ENCODE peak calls at places on chromosomes 16 and 17, in seven cellular contexts. One of them, this sample, is unnamed.

GRCh38 chr16:86430814-86431213 is 79.5 kb upstream of the FOXF1 start:
- DNase-seq in ELR: no peak
- DNase-seq in tibial artery: no peak
- DNase-seq in activated T-helper 9 cell treated with anti-CD3 and anti-CD28 coated beads, Interleukin-2, amount 50 U/mL, for 16 hours: no peak
- DNase-seq in globus pallidus: no peak
- DNase-seq in A549: no peak
- DNase-seq in naive thymus-derived CD4-positive, alpha-beta T cell: no peak
- DNase-seq in this sample: no peak

GRCh38 chr16:67719048-67719777 is at the start of gene GFOD2:
- DNase-seq in ELR: peak; percentile 96
- DNase-seq in tibial artery: peak; percentile 95
- DNase-seq in activated T-helper 9 cell treated with anti-CD3 and anti-CD28 coated beads, Interleukin-2, amount 50 U/mL, for 16 hours: peak; percentile 98
- DNase-seq in globus pallidus: peak; percentile 94
- DNase-seq in A549: peak; percentile 94
- DNase-seq in naive thymus-derived CD4-positive, alpha-beta T cell: peak; percentile 94
- DNase-seq in this sample: peak; percentile 97

GRCh38 chr17:18040287-18040858 is 1.2 kb downstream of the GID4 start:
- DNase-seq in ELR: peak; percentile 16
- DNase-seq in tibial artery: no peak
- DNase-seq in activated T-helper 9 cell treated with anti-CD3 and anti-CD28 coated beads, Interleukin-2, amount 50 U/mL, for 16 hours: no peak
- DNase-seq in globus pallidus: no peak
- DNase-seq in A549: no peak
- DNase-seq in naive thymus-derived CD4-positive, alpha-beta T cell: no peak
- DNase-seq in this sample: peak; percentile 37

GRCh38 chr17:81025756-81026155 is 9.2 kb upstream of the BAIAP2 start:
- DNase-seq in ELR: no peak
- DNase-seq in tibial artery: no peak
- DNase-seq in activated T-helper 9 cell treated with anti-CD3 and anti-CD28 coated beads, Interleukin-2, amount 50 U/mL, for 16 hours: no peak
- DNase-seq in globus pallidus: no peak
- DNase-seq in A549: no peak
- DNase-seq in naive thymus-derived CD4-positive, alpha-beta T cell: no peak
- DNase-seq in this sample: no peak

GRCh38 chr16:50940275-50940854 is 198.5 kb downstream of the CYLD start:
- DNase-seq in ELR: no peak
- DNase-seq in tibial artery: no peak
- DNase-seq in activated T-helper 9 cell treated with anti-CD3 and anti-CD28 coated beads, Interleukin-2, amount 50 U/mL, for 16 hours: no peak
- DNase-seq in globus pallidus: no peak
- DNase-seq in A549: no peak
- DNase-seq in naive thymus-derived CD4-positive, alpha-beta T cell: no peak
- DNase-seq in this sample: no peak

GRCh38 chr17:73902416-73903181 is 258.4 kb upstream of the SDK2 start:
- DNase-seq in ELR: no peak
- DNase-seq in tibial artery: peak; percentile 30
- DNase-seq in activated T-helper 9 cell treated with anti-CD3 and anti-CD28 coated beads, Interleukin-2, amount 50 U/mL, for 16 hours: no peak
- DNase-seq in globus pallidus: no peak
- DNase-seq in A549: no peak
- DNase-seq in naive thymus-derived CD4-positive, alpha-beta T cell: no peak
- DNase-seq in this sample: no peak

GRCh38 chr17:73831699-73832098 is 187.5 kb upstream of the SDK2 start:
- DNase-seq in ELR: no peak
- DNase-seq in tibial artery: no peak
- DNase-seq in activated T-helper 9 cell treated with anti-CD3 and anti-CD28 coated beads, Interleukin-2, amount 50 U/mL, for 16 hours: no peak
- DNase-seq in globus pallidus: no peak
- DNase-seq in A549: no peak
- DNase-seq in naive thymus-derived CD4-positive, alpha-beta T cell: no peak
- DNase-seq in this sample: no peak

GRCh38 chr17:14780116-14780515 is 479.2 kb downstream of the HS3ST3B1 start:
- DNase-seq in ELR: no peak
- DNase-seq in tibial artery: no peak
- DNase-seq in activated T-helper 9 cell treated with anti-CD3 and anti-CD28 coated beads, Interleukin-2, amount 50 U/mL, for 16 hours: no peak
- DNase-seq in globus pallidus: no peak
- DNase-seq in A549: no peak
- DNase-seq in naive thymus-derived CD4-positive, alpha-beta T cell: no peak
- DNase-seq in this sample: no peak

GRCh38 chr17:67148352-67148751 is 96.6 kb downstream of the HELZ start:
- DNase-seq in ELR: no peak
- DNase-seq in tibial artery: no peak
- DNase-seq in activated T-helper 9 cell treated with anti-CD3 and anti-CD28 coated beads, Interleukin-2, amount 50 U/mL, for 16 hours: no peak
- DNase-seq in globus pallidus: no peak
- DNase-seq in A549: no peak
- DNase-seq in naive thymus-derived CD4-positive, alpha-beta T cell: no peak
- DNase-seq in this sample: no peak

GRCh38 chr16:57313509-57313908 is 29.0 kb upstream of the PLLP start:
- DNase-seq in ELR: no peak
- DNase-seq in tibial artery: no peak
- DNase-seq in activated T-helper 9 cell treated with anti-CD3 and anti-CD28 coated beads, Interleukin-2, amount 50 U/mL, for 16 hours: no peak
- DNase-seq in globus pallidus: no peak
- DNase-seq in A549: no peak
- DNase-seq in naive thymus-derived CD4-positive, alpha-beta T cell: no peak
- DNase-seq in this sample: no peak

GRCh38 chr17:43418441-43419374 is 19.9 kb downstream of the ARL4D start:
- DNase-seq in ELR: peak; percentile 96
- DNase-seq in tibial artery: peak; percentile 74
- DNase-seq in activated T-helper 9 cell treated with anti-CD3 and anti-CD28 coated beads, Interleukin-2, amount 50 U/mL, for 16 hours: no peak
- DNase-seq in globus pallidus: no peak
- DNase-seq in A549: peak; percentile 88
- DNase-seq in naive thymus-derived CD4-positive, alpha-beta T cell: no peak
- DNase-seq in this sample: peak; percentile 30

This sample was measured in OCI-M1.